ENCODE peak calls at places on chromosome 2, in four cellular contexts. P is GM12878, F is HepG2, G is K562. M is an unnamed sample.

GRCh38 chr2:47336259-47337238 is 66.4 kb upstream of the MSH2 start:
- DNase-seq in P (peak; percentile 55), G (peak; percentile 86), F (no peak), M (no peak)

GRCh38 chr2:85355521-85355920 is 952 bp downstream of the ELMOD3 start:
- DNase-seq in G (no peak), F (no peak), P (no peak), M (no peak)

GRCh38 chr2:67845557-67846114 is 217.2 kb downstream of the C1D start:
- DNase-seq in G (no peak), P (no peak), F (no peak), M (no peak)

GRCh38 chr2:36693825-36694224 is 2.7 kb upstream of the VIT start:
- DNase-seq in P (no peak), G (no peak), F (no peak), M (no peak)

GRCh38 chr2:53569957-53570727 is 197.5 kb upstream of the CHAC2 start:
- DNase-seq in G (no peak), F (no peak), P (no peak), M (no peak)

GRCh38 chr2:124063596-124063995 is 38.5 kb downstream of the CNTNAP5 start:
- DNase-seq in P (no peak), G (no peak), F (no peak), M (no peak)

GRCh38 chr2:29015701-29016470 is 34.8 kb downstream of the TOGARAM2 start:
- DNase-seq in F (no peak), P (no peak), G (no peak), M (no peak)

GRCh38 chr2:647003-647560 is 30.1 kb downstream of the TMEM18 start:
- DNase-seq in P (no peak), F (no peak), G (no peak), M (no peak)

GRCh38 chr2:178993788-178994187 is 56.1 kb downstream of the CCDC141 start:
- DNase-seq in F (no peak), P (no peak), G (no peak), M (no peak)

GRCh38 chr2:37670378-37671012 is 947 bp downstream of the CDC42EP3 start:
- DNase-seq in F (no peak), G (no peak), P (no peak), M (no peak)

GRCh38 chr2:29405266-29405665 is 290.1 kb downstream of the CLIP4 start:
- DNase-seq in P (no peak), G (no peak), F (no peak), M (no peak)

GRCh38 chr2:163155279-163155883 is 316.8 kb upstream of the KCNH7 start:
- DNase-seq in G (peak; percentile 11), P (peak; percentile 3), F (peak; percentile 38), M (no peak)

GRCh38 chr2:117980783-117981676 is 32.8 kb downstream of the CCDC93 start:
- DNase-seq in P (no peak), F (no peak), G (no peak), M (no peak)

GRCh38 chr2:78397198-78397597 is 628.3 kb upstream of the REG3G start:
- DNase-seq in G (no peak), F (no peak), P (no peak), M (no peak)

GRCh38 chr2:45690223-45690622 is 38.7 kb downstream of the PRKCE start:
- DNase-seq in F (no peak), G (no peak), P (no peak), M (no peak)

GRCh38 chr2:797993-798392 is 120.8 kb upstream of the TMEM18 start:
- DNase-seq in F (no peak), P (no peak), G (no peak), M (no peak)

GRCh38 chr2:108217211-108217610 is 22.6 kb upstream of the SULT1C3 start:
- DNase-seq in G (no peak), F (no peak), P (no peak), M (no peak)

GRCh38 chr2:223724831-223725230 is 112.6 kb downstream of the AP1S3 start:
- DNase-seq in F (no peak), G (no peak), P (no peak), M (no peak)

GRCh38 chr2:224658776-224659175 is 57.4 kb downstream of the CCDC195 start:
- DNase-seq in G (no peak), P (no peak), F (no peak), M (no peak)

GRCh38 chr2:95265182-95265581 is 9.1 kb upstream of the PROM2 start:
- DNase-seq in F (no peak), G (no peak), P (no peak), M (no peak)

GRCh38 chr2:48122166-48122565 is 215.9 kb upstream of the FBXO11 start:
- DNase-seq in P (no peak), G (no peak), F (no peak), M (no peak)

GRCh38 chr2:211514049-211514448 is 957.6 kb downstream of the CPS1 start:
- DNase-seq in G (no peak), F (no peak), P (no peak), M (no peak)

DNA sequence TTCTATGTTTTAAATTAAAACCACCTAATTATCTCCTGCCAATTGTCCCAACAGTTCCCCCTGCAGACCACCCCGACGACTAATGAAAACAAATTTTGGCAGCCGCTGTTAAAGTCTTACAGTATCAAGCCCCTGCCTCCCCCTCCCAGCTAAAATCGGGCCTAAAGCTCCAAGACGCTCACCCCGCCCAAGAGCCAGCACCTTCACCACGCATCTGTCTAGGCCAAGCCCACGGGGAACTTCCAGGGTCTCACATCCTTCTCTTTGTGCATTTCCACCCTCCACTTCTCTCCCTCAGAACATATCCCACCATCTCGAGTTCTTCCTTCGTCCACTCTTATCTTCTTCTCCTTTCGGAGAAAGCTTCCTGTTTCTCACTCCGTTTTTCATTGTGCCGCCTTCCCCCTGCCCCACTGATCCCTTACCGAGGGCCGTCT is 438 bp downstream of the PRPF40A start:
- DNase-seq in G (peak; percentile 49), P (no peak), F (peak; percentile 46), M (peak; percentile 25)
- TF ChIP-seq CBFB in G (no peak), P (no peak), F (no peak), M (no peak)

DNA sequence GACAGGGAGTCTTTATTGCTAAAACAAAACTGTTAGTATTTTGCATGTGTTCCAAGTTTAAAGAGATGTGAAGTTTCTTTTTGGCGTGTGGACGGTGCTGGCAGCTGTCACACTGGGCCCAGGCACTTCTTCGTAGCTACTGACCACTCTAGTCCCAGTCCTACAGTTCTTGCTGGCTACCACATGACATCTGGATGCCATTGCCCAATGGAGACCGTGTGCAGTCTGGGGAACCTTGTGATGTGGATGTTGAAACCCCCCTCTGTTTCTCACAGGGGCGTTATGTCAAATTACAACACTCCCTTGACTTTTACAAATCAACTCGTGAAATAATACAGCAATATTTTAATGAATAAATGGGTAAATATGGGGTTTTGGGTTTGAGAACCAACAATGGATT is 1.1 kb downstream of the GPD2 start:
- DNase-seq in P (no peak), G (peak; percentile 21), F (no peak), M (no peak)
- TF ChIP-seq CBFB in P (no peak), G (no peak), F (no peak), M (no peak)

DNA sequence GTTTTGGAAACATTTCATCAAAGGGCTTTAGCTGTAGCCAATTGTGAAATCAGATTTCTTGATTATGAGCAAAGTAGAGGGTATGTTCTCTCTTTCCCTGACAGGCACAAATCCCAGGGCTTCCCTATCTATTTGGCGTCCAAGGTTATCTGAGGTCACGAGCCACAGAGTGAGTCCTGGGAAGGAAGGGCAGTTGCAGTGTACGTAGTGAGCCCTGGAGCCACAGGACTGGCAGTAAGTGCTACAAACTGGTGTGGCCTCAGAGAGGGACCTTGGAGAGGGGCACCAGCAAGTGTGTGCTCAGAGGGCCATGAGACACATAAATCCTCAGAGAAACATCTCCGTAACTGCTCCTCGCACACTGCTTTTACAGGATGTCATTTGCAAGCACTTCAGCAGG is 115.6 kb upstream of the SH3BP4 start:
- DNase-seq in G (no peak), F (peak; percentile 66), P (no peak), M (no peak)
- TF ChIP-seq CBFB in G (no peak), F (no peak), P (no peak), M (no peak)

GRCh38 chr2:234502285-234502918 is 5.5 kb upstream of the ARL4C start:
- DNase-seq in P (no peak), G (no peak), F (no peak), M (no peak)
- TF ChIP-seq CBFB in P (no peak), G (no peak), F (no peak), M (no peak)

GRCh38 chr2:43265006-43265770 is 38.8 kb upstream of the ZFP36L2 start:
- DNase-seq in F (no peak), P (no peak), G (no peak), M (no peak)
- TF ChIP-seq CBFB in F (no peak), P (no peak), G (no peak), M (no peak)

DNA sequence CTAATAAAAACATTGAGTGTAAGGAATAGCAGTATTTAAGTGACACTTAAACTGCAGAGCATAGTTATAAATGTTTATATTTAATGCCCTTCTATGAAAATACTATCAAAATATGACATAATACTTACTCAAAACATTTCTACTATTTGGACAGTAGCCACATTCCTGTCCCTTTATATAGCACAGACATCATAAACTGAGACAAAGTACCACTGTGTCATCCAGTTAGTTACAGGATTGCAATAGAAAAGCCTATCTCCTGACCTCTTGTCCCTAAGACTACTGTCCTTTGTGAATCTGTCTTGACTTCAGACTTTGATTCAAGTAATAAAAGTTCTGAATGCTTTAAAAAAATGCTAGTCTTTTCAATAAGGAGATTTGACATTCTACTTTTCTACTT is 1528.5 kb upstream of the NXPH2 start:
- DNase-seq in P (no peak), F (no peak), G (no peak), M (no peak)
- TF ChIP-seq CBFB in P (no peak), F (no peak), G (no peak), M (no peak)

GRCh38 chr2:192016265-192016664 is 169.4 kb upstream of the CAVIN2 start:
- DNase-seq in P (no peak), G (no peak), F (no peak), M (no peak)
- TF ChIP-seq CBFB in P (no peak), G (no peak), F (no peak), M (no peak)

GRCh38 chr2:184339966-184340365 is 258.4 kb upstream of the ZNF804A start:
- DNase-seq in G (no peak), F (no peak), P (no peak), M (no peak)
- TF ChIP-seq CBFB in G (no peak), F (no peak), P (no peak), M (no peak)

DNA sequence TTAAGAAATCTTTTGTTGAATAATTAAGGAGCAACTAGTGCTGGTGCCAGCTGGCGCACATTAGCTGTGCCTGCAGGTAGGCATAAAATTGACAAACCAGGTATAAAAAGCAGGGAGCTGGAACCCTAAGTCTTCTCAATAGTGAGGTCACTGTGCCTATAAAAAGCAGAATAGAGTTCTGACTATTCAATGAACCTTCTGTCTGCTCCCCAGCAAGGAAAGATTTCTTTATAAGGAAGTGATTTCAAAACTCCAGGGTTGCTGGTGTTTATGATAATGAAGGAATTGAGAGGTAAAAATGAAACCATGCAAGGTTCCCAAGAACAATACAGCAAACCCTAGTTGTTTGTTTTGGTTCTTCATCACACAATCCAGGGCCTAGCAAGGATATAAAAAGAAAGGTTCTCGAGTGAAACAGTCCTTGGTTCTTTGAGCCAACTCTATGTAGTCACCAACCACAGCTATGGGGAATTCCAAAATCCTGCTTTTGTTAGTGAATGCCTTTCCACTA is 76.1 kb downstream of the THADA start:
- DNase-seq in P (no peak), G (no peak), F (no peak), M (no peak)
- TF ChIP-seq CBFB in P (no peak), G (no peak), F (no peak), M (no peak)

M was measured in WTC11.